ENCODE peak calls at places on chromosome 14, in six cellular contexts. M, L, V, E, T and Z are unnamed samples.
A peak's percentile ranks its signal among the peaks of the same experiment; 100 is the strongest.

GRCh38 chr14:59281613-59282012 is 93.1 kb downstream of the DAAM1 start:
- DNase-seq in E (no peak), T (no peak), V (no peak), L (no peak), M (no peak), Z (no peak)

GRCh38 chr14:102181187-102181586 is 41.5 kb downstream of the WDR20 start:
- DNase-seq in T (no peak), L (no peak), E (no peak), M (no peak), V (no peak), Z (no peak)

GRCh38 chr14:65412881-65413738 is 580 bp downstream of the FUT8 start:
- DNase-seq in E (peak; percentile 72), T (peak; percentile 46), V (no peak), M (peak; percentile 92), L (peak; percentile 94), Z (peak; percentile 91)

GRCh38 chr14:72716471-72716870 is 177.4 kb downstream of the DPF3 start:
- DNase-seq in M (no peak), L (no peak), V (no peak), T (no peak), E (no peak), Z (no peak)

GRCh38 chr14:59330455-59330854 is 134.7 kb downstream of the GPR135 start:
- DNase-seq in M (no peak), T (no peak), V (no peak), E (no peak), L (no peak), Z (no peak)

GRCh38 chr14:75495399-75495798 is 26.9 kb upstream of the BATF start:
- DNase-seq in E (no peak), L (no peak), M (no peak), T (no peak), V (no peak), Z (no peak)

GRCh38 chr14:22458737-22459136 is 130.3 kb downstream of the DAD1 start:
- DNase-seq in T (no peak), L (no peak), E (no peak), M (no peak), V (no peak), Z (no peak)

GRCh38 chr14:85811340-85811739 is 281.4 kb downstream of the FLRT2 start:
- DNase-seq in E (no peak), V (no peak), M (no peak), T (no peak), L (no peak), Z (no peak)

GRCh38 chr14:22226381-22226780 is 362.6 kb downstream of the DAD1 start:
- DNase-seq in M (no peak), E (no peak), L (no peak), T (no peak), V (no peak), Z (no peak)

GRCh38 chr14:96264850-96265249 is 8.8 kb downstream of the BDKRB1 start:
- DNase-seq in L (peak; percentile 57), T (no peak), V (no peak), M (no peak), E (no peak), Z (no peak)

GRCh38 chr14:98218213-98218612 is 1053.8 kb downstream of the BCL11B start:
- DNase-seq in T (no peak), M (peak; percentile 86), V (no peak), L (no peak), E (no peak), Z (no peak)

GRCh38 chr14:92525318-92526095 is 11.9 kb downstream of the RIN3 start:
- DNase-seq in E (no peak), L (peak; percentile 78), V (no peak), T (no peak), M (no peak), Z (no peak)

GRCh38 chr14:62792578-62792977 is 252.7 kb downstream of the KCNH5 start:
- DNase-seq in M (no peak), E (no peak), T (no peak), L (no peak), V (no peak), Z (no peak)

GRCh38 chr14:88005050-88005481 is at the start of gene GPR65:
- DNase-seq in L (no peak), T (no peak), M (no peak), E (no peak), V (no peak), Z (peak; percentile 20)

DNA sequence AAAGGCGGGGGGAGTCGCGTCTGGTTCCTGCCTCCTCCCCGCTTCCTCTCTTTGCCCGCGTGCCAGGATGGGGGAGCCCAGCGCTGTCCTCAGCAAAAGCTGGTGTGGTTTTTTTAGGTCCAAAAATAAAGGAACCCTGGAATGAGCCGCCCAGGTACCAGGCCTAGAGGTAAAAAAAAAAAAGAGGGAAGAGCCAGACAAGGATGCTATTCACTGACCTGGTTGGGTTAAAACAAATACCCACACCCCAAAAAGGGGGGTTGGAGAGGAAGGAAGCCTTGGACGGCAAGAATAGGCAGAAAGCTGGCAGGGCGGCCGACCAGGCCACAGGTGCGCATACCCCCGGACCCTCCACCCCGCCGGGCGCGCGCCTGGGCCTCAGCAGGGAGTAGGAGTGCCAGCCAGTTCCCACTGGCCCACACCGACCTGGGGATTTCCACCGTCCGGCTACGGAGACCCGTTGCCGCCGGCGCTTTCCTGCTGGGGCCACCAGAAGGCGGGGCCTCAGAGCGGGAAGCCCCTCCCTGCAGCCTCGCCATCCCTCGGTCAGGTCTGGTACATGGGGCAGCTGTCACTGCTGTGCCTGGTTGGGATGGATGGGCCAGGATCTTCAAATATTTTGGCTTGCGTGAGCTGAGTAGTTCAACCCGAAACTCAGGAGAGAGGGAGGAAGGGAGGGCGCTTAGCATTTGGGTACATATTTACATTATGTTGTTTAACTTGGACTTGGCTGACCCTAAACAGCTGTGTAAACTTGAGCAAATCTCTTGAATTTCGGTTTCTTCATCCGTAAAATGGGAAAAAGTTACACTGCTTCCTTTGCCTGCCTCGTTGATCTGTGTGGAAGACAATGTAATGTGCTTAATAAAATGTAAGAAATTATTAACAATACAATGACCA is 5.4 kb upstream of the IRF2BPL start:
- DNase-seq in M (no peak), L (peak; percentile 97), E (peak; percentile 89), V (no peak), T (peak; percentile 67), Z (peak; percentile 63)
- TF ChIP-seq POLR2A in M (peak; percentile 25), L (no peak), E (peak; percentile 51), V (peak; percentile 52), T (peak; percentile 7), Z (peak; percentile 89)

GRCh38 chr14:100548295-100548655 is 38.9 kb downstream of the BEGAIN start:
- DNase-seq in L (no peak), T (no peak), E (no peak), V (no peak), M (no peak), Z (no peak)

GRCh38 chr14:100544506-100545141 is 42.6 kb downstream of the BEGAIN start:
- DNase-seq in V (no peak), T (no peak), E (no peak), M (no peak), L (no peak), Z (no peak)

GRCh38 chr14:100545359-100545758 is 41.9 kb downstream of the BEGAIN start:
- DNase-seq in V (no peak), T (no peak), M (no peak), E (no peak), L (no peak), Z (no peak)

GRCh38 chr14:100547633-100548294 is 39.5 kb downstream of the BEGAIN start:
- DNase-seq in E (peak; percentile 82), T (peak; percentile 59), V (peak; percentile 89), M (no peak), L (peak; percentile 94), Z (no peak)

DNA sequence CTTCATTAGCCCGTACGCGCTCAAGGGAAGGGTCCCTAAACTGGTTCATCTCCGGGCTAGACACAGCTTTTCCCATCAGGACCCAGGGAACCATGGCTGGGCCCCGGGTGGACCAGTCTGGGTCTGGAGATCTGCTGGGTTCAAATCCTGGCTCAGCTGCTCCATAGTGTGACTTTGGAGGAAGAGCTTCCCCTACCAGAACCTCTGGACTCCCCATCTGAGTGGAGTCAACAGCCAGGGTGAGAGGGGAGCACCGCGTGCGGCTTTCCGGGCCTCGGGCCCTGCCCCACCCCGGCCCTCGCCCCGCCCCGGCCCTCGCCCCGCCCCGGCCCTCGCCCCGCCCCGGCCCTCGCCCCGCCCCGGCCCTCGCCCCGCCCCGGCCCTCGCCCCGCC is 41.2 kb downstream of the BEGAIN start:
- DNase-seq in V (no peak), T (no peak), M (no peak), L (no peak), E (peak; percentile 30), Z (peak; percentile 47)
- TF ChIP-seq POLR2A in V (no peak), T (no peak), M (no peak), L (no peak), E (no peak), Z (no peak)

DNA sequence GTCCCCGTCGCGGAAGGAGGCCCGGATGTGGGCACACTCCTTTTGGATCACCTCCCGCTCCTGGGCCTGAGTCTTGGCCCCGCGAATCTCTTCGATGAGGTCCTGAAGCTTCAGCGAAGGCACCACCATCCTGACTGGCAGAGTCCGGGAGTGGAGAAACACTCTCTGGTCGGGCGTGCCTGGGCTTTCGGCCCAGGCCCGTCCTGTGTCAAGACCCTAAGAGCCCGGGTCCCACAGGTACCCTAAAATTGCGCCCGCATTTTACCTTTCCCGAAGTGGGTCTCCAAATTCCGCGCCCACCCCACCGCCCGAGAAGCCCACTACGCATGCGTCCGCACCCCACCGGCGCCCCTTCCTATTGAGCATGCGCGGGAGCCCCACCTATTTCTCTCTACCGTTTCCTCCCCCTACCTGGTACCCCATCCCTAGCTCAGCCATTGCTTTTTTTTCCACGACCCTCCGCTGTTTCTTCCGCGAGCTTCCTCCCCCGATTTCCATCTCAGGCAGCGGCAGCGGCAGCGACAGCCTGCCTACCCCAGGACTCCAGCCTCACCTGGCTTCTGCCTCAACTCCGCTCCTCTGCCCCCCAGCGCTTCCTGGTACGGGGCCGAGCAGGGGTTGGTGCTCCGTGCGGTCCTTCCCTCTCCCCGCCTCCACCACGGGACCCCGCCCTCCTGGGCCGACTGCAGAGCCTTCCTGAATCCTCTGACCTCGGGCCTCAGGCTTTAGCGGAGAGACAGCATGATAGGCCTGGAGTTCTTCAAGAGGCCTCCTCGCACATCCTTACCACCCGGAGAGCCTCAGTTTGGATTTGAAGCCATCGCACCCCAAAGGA is at the start of gene AP1G2:
- DNase-seq in V (no peak), E (peak; percentile 92), L (peak; percentile 97), M (peak; percentile 95), T (peak; percentile 70), Z (peak; percentile 80)
- TF ChIP-seq POLR2A in V (no peak), E (no peak), L (no peak), M (no peak), T (no peak), Z (peak; percentile 67)

GRCh38 chr14:64387738-64388532 is at the start of gene MTHFD1:
- DNase-seq in E (peak; percentile 99), T (peak; percentile 97), V (peak; percentile 97), L (peak; percentile 99), M (peak; percentile 99), Z (peak; percentile 99)
- TF ChIP-seq POLR2A in E (peak; percentile 38), T (no peak), V (peak; percentile 54), L (no peak), M (no peak), Z (peak; percentile 82)